ENCODE peak calls at places on chromosomes 5 and 9, in ten cellular contexts. X is epithelial cell of proximal tubule, T is NCI-H526, Y is neural crest cell, R is GM13976, J is neural progenitor cell, S is fibroblast of the conjunctiva, I is NCI-H1105, L is caudate nucleus, A is SW480. M is an unnamed sample.

GRCh38 chr5:148364343-148364742 is 19.4 kb upstream of the FBXO38 start:
- DNase-seq in X (no peak), R (no peak), J (no peak), A (no peak), Y (no peak), T (no peak), I (no peak), L (no peak), S (no peak), M (no peak)

GRCh38 chr5:77960305-77960704 is 184.2 kb upstream of the TBCA start:
- DNase-seq in Y (no peak), A (no peak), X (no peak), S (no peak), J (no peak), T (no peak), L (no peak), R (no peak), I (no peak), M (no peak)

GRCh38 chr9:116365056-116365471 is 211.5 kb downstream of the PAPPA start:
- DNase-seq in J (no peak), X (no peak), I (no peak), T (peak; percentile 36), Y (no peak), S (peak; percentile 45), A (no peak), R (no peak), L (no peak), M (no peak)

GRCh38 chr5:147530801-147531389 is 21.0 kb upstream of the DPYSL3 start:
- DNase-seq in S (peak; percentile 70), A (peak; percentile 75), X (no peak), I (no peak), R (no peak), J (no peak), L (no peak), T (no peak), Y (no peak), M (no peak)

GRCh38 chr9:136679431-136679941 is 7.8 kb downstream of the AGPAT2 start:
- DNase-seq in X (no peak), L (no peak), T (no peak), J (no peak), A (no peak), R (no peak), S (no peak), Y (no peak), I (no peak), M (no peak)

GRCh38 chr5:63877961-63878360 is 84.3 kb downstream of the HTR1A start:
- DNase-seq in T (no peak), A (no peak), S (no peak), I (no peak), J (no peak), Y (no peak), X (no peak), L (no peak), R (no peak), M (no peak)

GRCh38 chr5:16454686-16455085 is 10.9 kb downstream of the ZNF622 start:
- DNase-seq in T (no peak), I (no peak), Y (no peak), J (no peak), R (no peak), A (no peak), S (no peak), X (no peak), L (no peak), M (no peak)

GRCh38 chr5:83374547-83374946 is 97.0 kb upstream of the VCAN start:
- DNase-seq in J (no peak), X (peak; percentile 45), T (no peak), I (no peak), A (no peak), Y (no peak), R (no peak), S (peak; percentile 30), L (no peak), M (no peak)

GRCh38 chr5:160480652-160481051 is 59.0 kb downstream of the PTTG1 start:
- DNase-seq in S (no peak), J (no peak), L (no peak), R (no peak), A (no peak), Y (no peak), T (no peak), X (no peak), I (no peak), M (no peak)

GRCh38 chr5:173670130-173670591 is 53.7 kb upstream of the BOD1 start:
- DNase-seq in L (no peak), T (peak; percentile 22), J (no peak), R (no peak), S (peak; percentile 12), I (no peak), X (no peak), Y (no peak), A (no peak), M (no peak)

GRCh38 chr5:112614986-112615385 is 122.7 kb upstream of the APC start:
- DNase-seq in A (no peak), J (no peak), S (no peak), T (no peak), I (no peak), Y (no peak), L (no peak), X (peak; percentile 59), R (no peak), M (no peak)

GRCh38 chr9:18710089-18710488 is 236.1 kb downstream of the ADAMTSL1 start:
- DNase-seq in L (no peak), J (no peak), T (no peak), S (no peak), I (no peak), X (no peak), Y (no peak), R (no peak), A (no peak), M (no peak)

GRCh38 chr9:97906236-97906831 is 16.0 kb downstream of the TRMO start:
- DNase-seq in A (no peak), Y (no peak), I (no peak), R (no peak), L (no peak), T (no peak), J (no peak), X (no peak), S (no peak), M (no peak)

GRCh38 chr9:129671519-129671918 is 6.1 kb downstream of the PRRX2 start:
- DNase-seq in T (no peak), X (no peak), Y (no peak), L (no peak), J (no peak), S (no peak), R (no peak), I (no peak), A (no peak), M (no peak)

GRCh38 chr9:114386886-114387677 is 700 bp downstream of the AKNA start:
- DNase-seq in R (no peak), Y (no peak), I (no peak), X (no peak), T (no peak), L (no peak), J (no peak), S (no peak), A (no peak), M (no peak)

GRCh38 chr5:170314696-170315095 is 17.1 kb upstream of the LCP2 start:
- DNase-seq in T (no peak), S (no peak), I (no peak), R (no peak), J (no peak), Y (no peak), L (no peak), X (no peak), A (no peak), M (no peak)

GRCh38 chr5:9196403-9197224 is 349.3 kb downstream of the SEMA5A start:
- DNase-seq in T (no peak), I (no peak), A (no peak), S (no peak), X (no peak), L (no peak), Y (no peak), R (no peak), J (peak; percentile 95), M (no peak)

GRCh38 chr5:111997308-111998159 is 240.5 kb upstream of the NREP start:
- DNase-seq in Y (no peak), S (peak; percentile 95), R (no peak), L (no peak), X (peak; percentile 83), A (peak; percentile 95), T (no peak), I (no peak), J (no peak), M (no peak)

GRCh38 chr5:144941-145340 is 46.4 kb upstream of the LRRC14B start:
- DNase-seq in T (no peak), L (no peak), S (no peak), I (no peak), R (no peak), A (no peak), X (no peak), Y (no peak), J (no peak), M (no peak)

GRCh38 chr9:129174724-129175514 is 3.1 kb downstream of the IER5L start:
- DNase-seq in J (peak; percentile 79), S (peak; percentile 88), I (peak; percentile 24), L (peak; percentile 43), Y (peak; percentile 48), X (no peak), T (no peak), R (peak; percentile 59), A (peak; percentile 81), M (peak; percentile 48)

GRCh38 chr5:77129386-77129785 is 42.3 kb upstream of the ZBED3 start:
- DNase-seq in A (peak; percentile 11), I (no peak), X (no peak), R (no peak), L (no peak), J (peak; percentile 71), Y (peak; percentile 16), S (no peak), T (no peak), M (peak; percentile 70)

GRCh38 chr9:136726631-136727191 is 14.3 kb downstream of the DIPK1B start:
- DNase-seq in Y (no peak), L (no peak), A (peak; percentile 59), T (no peak), X (no peak), I (no peak), J (peak; percentile 69), R (peak; percentile 81), S (no peak), M (no peak)

GRCh38 chr5:176653986-176654385 is 6.7 kb downstream of the TSPAN17 start:
- DNase-seq in J (no peak), L (no peak), I (no peak), X (no peak), S (no peak), T (peak; percentile 85), R (no peak), A (no peak), Y (no peak), M (no peak)

GRCh38 chr5:181060924-181061323 is 20.9 kb downstream of the BTNL9 start:
- DNase-seq in J (no peak), I (no peak), X (no peak), R (no peak), T (no peak), Y (no peak), S (no peak), A (no peak), L (no peak), M (no peak)

GRCh38 chr5:81428866-81429265 is 34.9 kb upstream of the ACOT12 start:
- DNase-seq in J (no peak), S (no peak), L (no peak), R (no peak), T (no peak), I (no peak), X (no peak), A (no peak), Y (no peak), M (no peak)

GRCh38 chr5:138632900-138633489 is 57.8 kb upstream of the HSPA9 start:
- DNase-seq in S (peak; percentile 87), I (no peak), L (peak; percentile 67), J (peak; percentile 90), X (peak; percentile 20), Y (peak; percentile 54), T (no peak), A (no peak), R (peak; percentile 63), M (peak; percentile 83)

GRCh38 chr5:178318382-178318781 is 85.8 kb upstream of the PHYKPL start:
- DNase-seq in X (no peak), L (no peak), A (no peak), T (no peak), S (no peak), Y (no peak), I (no peak), R (no peak), J (no peak), M (no peak)

GRCh38 chr9:16387382-16387781 is 483.1 kb downstream of the BNC2 start:
- DNase-seq in T (no peak), R (no peak), L (no peak), I (no peak), S (no peak), A (no peak), X (no peak), J (no peak), Y (no peak), M (no peak)

M was measured in WTC11.